ENCODE peak calls at places on chromosomes 2 and 18, in eight cellular contexts. O is HCEC 1CT; I is stimulated activated CD4-positive, alpha-beta T cell treated with anti-CD3 and anti-CD28 coated beads, Interleukin-2, amount 100 ng/mL, for 24 hours; U is C1 segment of cervical spinal cord; S is NCI-H460; D is GM12864; K is SJCRH30; R is activated CD4-positive, alpha-beta T cell treated with anti-CD3 and anti-CD28 coated beads, Interleukin-2, amount 50 U/mL, for 1 hour. H is an unnamed sample.
A peak's percentile ranks its signal among the peaks of the same experiment; 100 is the strongest.

GRCh38 chr2:177282101-177282573 is 17.6 kb upstream of the NFE2L2 start:
- DNase-seq in O (no peak), I (no peak), U (no peak), S (no peak), D (no peak), K (peak; percentile 11), R (no peak), H (no peak)

GRCh38 chr2:162111958-162112850 is 38.2 kb upstream of the DPP4 start:
- DNase-seq in O (no peak), I (no peak), U (no peak), S (no peak), D (no peak), K (no peak), R (no peak), H (no peak)

GRCh38 chr2:178584666-178585065 is 104.4 kb downstream of the PLEKHA3 start:
- DNase-seq in O (no peak), I (no peak), U (no peak), S (no peak), D (no peak), K (no peak), R (no peak), H (no peak)

GRCh38 chr2:217625475-217626245 is 377.1 kb downstream of the TNS1 start:
- DNase-seq in O (no peak), I (no peak), U (no peak), S (no peak), D (no peak), K (no peak), R (no peak), H (peak; percentile 56)

GRCh38 chr18:75200644-75201272 is 8.2 kb downstream of the PTGR3 start:
- DNase-seq in O (no peak), I (no peak), U (no peak), S (no peak), D (no peak), K (no peak), R (no peak), H (no peak)

GRCh38 chr18:22831441-22831904 is 101.7 kb upstream of the RBBP8 start:
- DNase-seq in O (peak; percentile 73), I (no peak), U (no peak), S (no peak), D (no peak), K (no peak), R (no peak), H (no peak)

GRCh38 chr18:57543560-57543959 is 42.9 kb downstream of the FECH start:
- DNase-seq in O (no peak), I (no peak), U (no peak), S (no peak), D (no peak), K (no peak), R (no peak), H (no peak)

GRCh38 chr2:25362564-25363145 is 20.9 kb upstream of the DNMT3A start:
- DNase-seq in O (no peak), I (peak; percentile 58), U (no peak), S (no peak), D (peak; percentile 74), K (peak; percentile 43), R (peak; percentile 43), H (no peak)

GRCh38 chr2:36355890-36356198 is 266 bp downstream of the CRIM1 start:
- DNase-seq in O (no peak), I (no peak), U (no peak), S (no peak), D (no peak), K (no peak), R (no peak), H (no peak)

GRCh38 chr2:196500686-196501431 is 138.7 kb upstream of the CCDC150 start:
- DNase-seq in O (peak; percentile 9), I (no peak), U (no peak), S (peak; percentile 27), D (no peak), K (no peak), R (no peak), H (no peak)

H was measured in left kidney.